ENCODE peak calls at places on chromosomes 13 and 19, in four cellular contexts. A is HepG2, Q is H1, O is GM12878. D is an unnamed sample.

GRCh38 chr19:43739836-43740235 is 14.9 kb downstream of the SMG9 start:
- DNase-seq in A (no peak), Q (no peak), O (no peak), D (no peak)

GRCh38 chr13:65889368-65889767 is 1340.8 kb downstream of the PCDH9 start:
- DNase-seq in A (no peak), Q (no peak), O (no peak), D (no peak)

GRCh38 chr13:41064493-41064892 is 3.2 kb downstream of the WBP4 start:
- DNase-seq in A (no peak), Q (no peak), O (no peak), D (no peak)

GRCh38 chr13:102779426-102780159 is 6.0 kb upstream of the TEX30 start:
- DNase-seq in A (no peak), Q (no peak), O (no peak), D (no peak)

GRCh38 chr19:39463403-39463802 is 17.2 kb upstream of the TIMM50 start:
- DNase-seq in A (no peak), Q (no peak), O (no peak), D (no peak)

GRCh38 chr13:112651750-112652511 is 37.9 kb upstream of the ATP11A start:
- DNase-seq in A (no peak), Q (no peak), O (no peak), D (no peak)

GRCh38 chr19:7463575-7463974 is 25.3 kb downstream of the PEX11G start:
- DNase-seq in A (no peak), Q (no peak), O (no peak), D (no peak)

GRCh38 chr13:78520425-78520824 is 82.9 kb downstream of the POU4F1 start:
- DNase-seq in A (no peak), Q (no peak), O (no peak), D (no peak)

GRCh38 chr13:100040196-100040595 is 48.7 kb upstream of the PCCA start:
- DNase-seq in A (peak; percentile 47), Q (no peak), O (no peak), D (no peak)

GRCh38 chr19:4697304-4697703 is 26.3 kb downstream of the DPP9 start:
- DNase-seq in A (no peak), Q (no peak), O (no peak), D (no peak)

GRCh38 chr19:35436477-35437141 is 11.4 kb upstream of the FFAR2 start:
- DNase-seq in A (no peak), Q (no peak), O (no peak), D (no peak)

GRCh38 chr19:38596057-38596981 is 21.4 kb downstream of the MAP4K1 start:
- DNase-seq in A (peak; percentile 20), Q (peak; percentile 100), O (no peak), D (peak; percentile 76)

GRCh38 chr19:19385131-19385899 is 20.2 kb upstream of the GATAD2A start:
- DNase-seq in A (peak; percentile 99), Q (peak; percentile 99), O (peak; percentile 99), D (peak; percentile 99)

GRCh38 chr13:45055198-45055901 is 65.0 kb upstream of the GTF2F2 start:
- DNase-seq in A (no peak), Q (no peak), O (peak; percentile 24), D (no peak)

GRCh38 chr13:66853559-66853958 is 376.6 kb downstream of the PCDH9 start:
- DNase-seq in A (no peak), Q (no peak), O (no peak), D (no peak)

GRCh38 chr13:114145256-114145655 is 12.8 kb upstream of the RASA3 start:
- DNase-seq in A (no peak), Q (no peak), O (no peak), D (no peak)

GRCh38 chr13:52652980-52653303 is 306 bp downstream of the SUGT1 start:
- DNase-seq in A (no peak), Q (no peak), O (no peak), D (no peak)

GRCh38 chr13:28865312-28865711 is 45.2 kb downstream of the MTUS2 start:
- DNase-seq in A (no peak), Q (no peak), O (no peak), D (no peak)

GRCh38 chr13:43804461-43805070 is 17.8 kb upstream of the ENOX1 start:
- DNase-seq in A (peak; percentile 39), Q (no peak), O (peak; percentile 13), D (no peak)

GRCh38 chr13:33743438-33744368 is 74.2 kb upstream of the RFC3 start:
- DNase-seq in A (peak; percentile 10), Q (no peak), O (peak; percentile 80), D (no peak)

GRCh38 chr19:42282810-42283247 is 13.8 kb downstream of the CIC start:
- DNase-seq in A (no peak), Q (no peak), O (no peak), D (no peak)

GRCh38 chr19:38266981-38267597 is 2.7 kb downstream of the SPINT2 start:
- DNase-seq in A (peak; percentile 39), Q (no peak), O (no peak), D (no peak)

GRCh38 chr19:38697641-38698071 is 46.6 kb downstream of the CAPN12 start:
- DNase-seq in A (no peak), Q (no peak), O (no peak), D (no peak)

GRCh38 chr13:113489549-113490495 is 689 bp downstream of the DCUN1D2 start:
- DNase-seq in A (no peak), Q (peak; percentile 68), O (no peak), D (no peak)

GRCh38 chr13:28503182-28503980 is 8.5 kb upstream of the FLT1 start:
- DNase-seq in A (no peak), Q (no peak), O (no peak), D (peak; percentile 28)

GRCh38 chr13:112231451-112232083 is 144.6 kb upstream of the SPACA7 start:
- DNase-seq in A (no peak), Q (no peak), O (no peak), D (no peak)

GRCh38 chr13:44516771-44517170 is 59.4 kb downstream of the TSC22D1 start:
- DNase-seq in A (no peak), Q (no peak), O (no peak), D (no peak)

GRCh38 chr13:40189885-40190655 is 476.4 kb downstream of the FOXO1 start:
- DNase-seq in A (no peak), Q (no peak), O (no peak), D (no peak)

GRCh38 chr13:100517135-100517534 is 71.5 kb downstream of the GGACT start:
- DNase-seq in A (peak; percentile 85), Q (no peak), O (no peak), D (no peak)

GRCh38 chr13:112942689-112943308 is 26.2 kb upstream of the MCF2L start:
- DNase-seq in A (peak; percentile 94), Q (peak; percentile 99), O (peak; percentile 71), D (peak; percentile 98)

GRCh38 chr19:51687791-51688664 is 5.1 kb upstream of the SPACA6 start:
- DNase-seq in A (no peak), Q (peak; percentile 77), O (no peak), D (no peak)

GRCh38 chr13:93723316-93723715 is 496.7 kb downstream of the GPC6 start:
- DNase-seq in A (no peak), Q (no peak), O (no peak), D (no peak)

DNA sequence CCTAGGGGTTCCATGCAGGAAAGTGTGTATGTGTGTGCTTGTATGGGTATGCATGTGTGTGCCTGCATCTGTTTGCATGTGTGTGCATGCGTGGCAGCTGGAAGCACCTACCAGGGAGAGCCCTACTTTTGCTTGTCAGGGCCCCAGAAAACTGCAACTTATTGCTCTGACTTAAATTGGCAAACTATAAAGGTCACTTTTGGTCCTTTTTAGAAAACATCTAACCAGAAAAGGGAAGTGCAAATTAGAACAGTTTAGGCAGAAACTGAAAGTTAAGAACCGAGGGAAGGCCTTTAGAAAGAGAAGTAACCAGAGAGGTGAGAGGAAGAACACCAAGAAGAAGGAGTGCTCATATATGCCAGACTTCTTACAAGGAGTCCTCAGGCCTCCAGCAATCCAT is 32.5 kb downstream of the DLEU7 start:
- DNase-seq in A (no peak), Q (no peak), O (peak; percentile 76), D (no peak)
- H3K4me3 ChIP-seq in A (no peak overlapping the region), Q (no peak overlapping the region), O (peak overlapping the region; percentile 25), D (no peak overlapping the region)

GRCh38 chr19:1149259-1150045 is 24.6 kb downstream of the SBNO2 start:
- DNase-seq in A (no peak), Q (no peak), O (no peak), D (no peak)
- H3K4me1 ChIP-seq in A (peaks cover under 1% of the 10 kb centered on the region), Q (peaks cover 15% of the 10 kb centered on the region), O (no peaks in the 10 kb centered on the region), D (peaks cover 28% of the 10 kb centered on the region)

GRCh38 chr13:60398949-60399589 is 2.0 kb downstream of the TDRD3 start:
- DNase-seq in A (no peak), Q (no peak), O (no peak), D (no peak)
- TF ChIP-seq SUZ12 in A (no peak), Q (no peak), O (no peak), D (no peak)

GRCh38 chr13:79655509-79655908 is 174.6 kb downstream of the NDFIP2 start:
- DNase-seq in A (no peak), Q (no peak), O (no peak), D (no peak)

GRCh38 chr13:79659161-79659560 is 178.2 kb downstream of the NDFIP2 start:
- DNase-seq in A (no peak), Q (no peak), O (no peak), D (no peak)

GRCh38 chr13:79654520-79654919 is 173.6 kb downstream of the NDFIP2 start:
- DNase-seq in A (no peak), Q (no peak), O (no peak), D (no peak)

GRCh38 chr13:79660361-79660760 is 179.4 kb downstream of the NDFIP2 start:
- DNase-seq in A (no peak), Q (no peak), O (peak; percentile 7), D (no peak)

GRCh38 chr13:79658333-79658975 is 177.5 kb downstream of the NDFIP2 start:
- DNase-seq in A (no peak), Q (no peak), O (no peak), D (no peak)
- H3K4me3 ChIP-seq in A (no peak overlapping the region), Q (no peak overlapping the region), O (no peak overlapping the region), D (no peak overlapping the region)

DNA sequence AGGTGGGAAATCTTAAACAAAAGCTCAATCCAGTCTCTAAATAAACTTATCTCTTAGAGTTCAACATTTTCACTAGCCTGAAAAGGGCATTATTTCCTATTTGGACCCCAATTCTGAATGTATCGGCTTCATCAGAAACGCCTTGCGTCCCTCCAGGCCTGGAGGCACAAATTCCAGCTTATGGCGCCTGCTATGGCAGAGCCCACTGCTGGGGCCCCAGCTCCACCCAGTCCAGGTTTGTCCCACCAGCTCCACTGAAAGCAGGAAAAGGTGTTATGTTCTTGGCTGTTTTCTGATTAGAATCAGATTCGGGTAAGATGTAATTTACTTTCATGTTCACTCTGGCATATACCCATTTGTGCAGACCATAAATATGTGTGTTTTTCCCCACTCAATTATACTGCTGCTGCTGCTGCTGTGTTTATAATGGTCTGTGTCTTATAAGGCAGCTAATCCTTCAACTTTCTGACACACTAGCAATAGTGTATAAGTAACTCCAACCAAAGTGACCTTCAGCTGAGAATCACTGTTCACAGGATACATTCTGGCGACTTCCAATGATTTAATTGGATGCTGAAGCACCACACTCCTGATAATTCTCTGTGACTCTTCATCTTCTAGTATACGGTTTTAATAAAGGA is 6.4 kb downstream of the IRS2 start:
- DNase-seq in A (no peak), Q (no peak), O (no peak), D (no peak)
- H3K4me1 ChIP-seq in A (no peaks in the 10 kb centered on the region), Q (peaks cover 9% of the 10 kb centered on the region), O (no peaks in the 10 kb centered on the region), D (peaks cover 3% of the 10 kb centered on the region)